ENCODE peak calls at places on chromosomes 11 and 22, in four cellular contexts. L is upper lobe of right lung, X is mucosa of descending colon, A is right lobe of liver. V is an unnamed sample. For H3K4me1, the result is how much of the 10 kb centered on the place peaks cover.

GRCh38 chr11:131428853-131429252 is 58.4 kb downstream of the NTM start:
- ATAC-seq in L (no peak), X (no peak), A (no peak), V (no peak)

GRCh38 chr11:104798794-104799193 is 99.5 kb downstream of the CASP12 start:
- ATAC-seq in L (no peak), X (no peak), A (no peak), V (no peak)

GRCh38 chr11:45810431-45811108 is 5.6 kb downstream of the SLC35C1 start:
- ATAC-seq in L (no peak), X (no peak), A (no peak), V (no peak)

GRCh38 chr11:59097113-59097708 is 9.8 kb upstream of the FAM111B start:
- ATAC-seq in L (peak), X (peak), A (peak), V (no peak)

GRCh38 chr11:69603163-69603836 is 37.7 kb upstream of the CCND1 start:
- ATAC-seq in L (no peak), X (no peak), A (no peak), V (no peak)

GRCh38 chr11:14422814-14423182 is 63.8 kb upstream of the RRAS2 start:
- ATAC-seq in L (peak), X (no peak), A (no peak), V (no peak)

GRCh38 chr22:20728523-20729190 is 45.3 kb upstream of the SERPIND1 start:
- ATAC-seq in L (no peak), X (no peak), A (no peak), V (no peak)

GRCh38 chr22:37044634-37045625 is 6.6 kb upstream of the KCTD17 start:
- ATAC-seq in L (no peak), X (no peak), A (no peak), V (no peak)

GRCh38 chr11:115576606-115577005 is 72.4 kb upstream of the CADM1 start:
- ATAC-seq in L (no peak), X (no peak), A (no peak), V (no peak)

GRCh38 chr11:34063061-34063795 is 11.7 kb downstream of the CAPRIN1 start:
- ATAC-seq in L (no peak), X (peak), A (no peak), V (no peak)

GRCh38 chr11:121328213-121328966 is 35.8 kb downstream of the SC5D start:
- ATAC-seq in L (no peak), X (peak), A (no peak), V (no peak)

GRCh38 chr11:79333381-79333780 is 107.4 kb downstream of the TENM4 start:
- ATAC-seq in L (no peak), X (no peak), A (no peak), V (no peak)

GRCh38 chr11:30000986-30001385 is 15.8 kb downstream of the KCNA4 start:
- ATAC-seq in L (no peak), X (no peak), A (no peak), V (no peak)

GRCh38 chr11:64810271-64810890 is at the start of gene MEN1:
- ATAC-seq in L (peak), X (peak), A (peak), V (peak)

GRCh38 chr11:46306296-46306853 is 28.9 kb downstream of the CREB3L1 start:
- ATAC-seq in L (no peak), X (no peak), A (no peak), V (no peak)

GRCh38 chr11:102798012-102798746 is at the start of gene MMP1:
- ATAC-seq in L (no peak), X (peak), A (no peak), V (no peak)
- H3K4me1 ChIP-seq in L (under half), X (under half), A (under half), V (under half)

DNA sequence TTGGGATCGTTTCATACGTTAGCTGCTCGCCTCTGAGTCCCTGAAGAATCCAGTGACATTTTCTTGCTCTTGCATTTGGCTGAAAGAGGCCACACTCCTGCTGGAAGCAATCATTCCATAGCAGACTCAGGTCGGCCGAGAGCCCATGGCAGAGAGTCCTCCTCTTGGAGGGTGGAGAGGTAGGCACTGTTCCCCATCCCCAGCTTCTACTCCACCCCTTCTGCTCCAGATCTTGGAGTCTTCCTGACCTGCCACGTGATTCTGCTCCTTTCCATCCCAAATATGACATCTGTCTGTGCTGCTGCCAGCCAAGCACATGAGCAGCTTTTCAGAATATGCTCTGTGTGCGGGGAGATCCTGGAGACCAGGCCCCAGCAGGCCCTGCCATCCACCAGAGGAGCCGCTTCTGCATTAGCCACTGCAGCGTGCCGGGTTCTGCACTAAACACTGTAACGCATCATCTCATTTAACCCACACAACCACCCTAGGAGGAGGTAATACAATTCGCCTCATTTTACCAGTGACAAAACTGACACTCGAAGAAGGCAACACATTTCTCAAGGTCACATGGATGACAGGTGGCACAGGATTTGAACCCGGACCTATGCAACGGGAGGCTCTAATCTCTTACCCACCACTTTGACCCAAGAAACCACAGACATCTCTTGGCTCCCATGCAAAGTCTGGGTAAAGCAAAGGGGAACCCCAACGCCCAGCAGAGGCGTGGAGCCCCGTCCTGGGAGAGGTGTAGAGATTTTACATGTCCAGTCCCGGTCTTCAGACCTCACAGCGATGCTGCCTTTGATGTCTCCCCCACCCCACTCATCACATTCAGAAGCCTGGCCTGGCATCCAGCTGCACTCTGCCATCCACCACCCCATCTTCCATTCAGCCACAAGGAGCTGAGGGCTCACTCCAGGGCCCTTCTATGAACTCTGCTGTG is 78.8 kb downstream of the FEZ1 start:
- ATAC-seq in L (no peak), X (no peak), A (no peak), V (no peak)
- H3K4me1 ChIP-seq in L (under half), X (under half), A (under half), V (under half)

DNA sequence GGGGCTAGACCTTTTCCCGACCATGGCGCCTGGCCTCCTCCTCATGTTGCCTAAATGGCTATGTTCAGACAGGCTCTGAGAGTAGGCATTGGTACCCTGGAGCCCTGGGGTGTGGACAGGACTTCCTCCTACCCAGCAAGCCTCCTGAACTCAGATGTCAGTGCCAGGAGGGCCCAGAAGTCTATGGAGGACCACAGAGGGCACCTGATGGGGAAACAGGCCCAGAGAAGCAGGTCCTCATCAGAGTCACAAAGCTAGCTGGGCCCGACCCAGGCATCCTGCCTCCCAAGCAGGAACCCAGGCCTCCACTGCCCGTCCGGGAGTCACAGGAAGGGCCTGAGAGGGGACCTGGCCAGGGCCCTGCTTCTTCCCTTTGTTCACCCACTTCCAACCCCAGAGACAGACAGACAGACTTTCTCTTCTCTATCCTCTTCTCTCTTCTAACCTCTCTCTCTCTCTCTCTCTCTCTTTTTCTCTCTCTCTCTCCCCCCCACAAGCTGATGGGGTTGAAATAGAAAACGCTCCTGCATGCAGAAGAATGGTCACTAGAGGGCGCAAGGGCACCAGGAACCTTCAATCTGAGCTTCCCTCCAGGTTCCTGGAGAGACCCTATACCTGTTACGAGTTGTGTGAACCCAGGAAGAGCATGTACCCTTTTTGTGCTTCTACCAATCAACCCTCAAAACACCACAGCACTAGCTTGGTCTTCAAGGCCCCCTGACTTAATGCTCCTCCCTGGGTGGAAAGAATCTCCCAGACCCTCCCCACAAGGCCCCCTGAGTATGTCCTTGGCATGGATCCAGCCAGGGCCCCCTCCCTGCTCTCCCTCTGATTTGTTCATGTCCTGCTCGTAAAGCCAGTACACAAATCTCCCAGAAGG is 27.1 kb downstream of the ARAP1 start:
- ATAC-seq in L (peak), X (peak), A (peak), V (no peak)
- H3K4me1 ChIP-seq in L (under half), X (under half), A (under half), V (half or more)

GRCh38 chr22:43398910-43399309 is 12.9 kb upstream of the MPPED1 start:
- ATAC-seq in L (no peak), X (no peak), A (no peak), V (no peak)
- H3K4me1 ChIP-seq in L (under half), X (under half), A (under half), V (under half)

DNA sequence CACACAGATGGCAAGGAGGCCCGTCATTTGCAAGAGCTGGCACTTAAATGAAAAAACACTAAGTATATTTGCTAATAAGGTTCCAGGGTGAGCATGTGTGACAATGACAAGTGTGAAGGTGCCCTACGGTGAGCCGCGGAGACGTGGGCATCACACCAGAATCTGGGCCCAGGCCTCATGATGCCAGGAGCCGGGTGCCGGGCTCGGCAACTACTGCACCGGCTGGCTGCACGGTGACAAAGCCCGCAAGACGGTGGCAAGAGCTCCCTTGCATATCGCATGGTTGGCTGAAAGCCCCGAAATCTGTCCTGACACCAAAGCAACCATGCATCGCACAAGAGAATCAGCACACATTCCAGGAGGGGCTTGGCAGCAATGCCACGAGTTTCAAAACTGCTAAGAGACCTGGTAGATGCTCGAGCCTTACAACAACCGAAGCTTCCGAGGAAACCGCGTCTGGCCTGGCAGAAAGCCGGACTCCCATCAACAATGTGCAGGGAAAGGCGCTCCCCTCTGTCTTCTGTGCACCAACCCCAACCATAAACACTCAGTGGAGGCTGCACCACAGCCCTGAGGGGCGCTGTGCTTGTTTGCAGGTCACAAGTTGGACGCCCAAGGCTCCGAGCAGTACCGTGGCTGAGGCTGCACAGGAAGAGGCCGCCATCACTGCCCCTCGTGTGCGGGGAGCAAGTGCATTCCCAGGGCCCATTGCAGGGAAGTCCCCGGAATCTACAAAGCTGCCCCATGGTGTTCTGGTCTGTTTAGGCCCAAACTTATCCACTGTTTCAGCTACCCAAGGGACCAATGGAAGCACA is 339.7 kb downstream of the CTTN start:
- ATAC-seq in L (no peak), X (no peak), A (no peak), V (no peak)
- H3K4me1 ChIP-seq in L (under half), X (under half), A (under half), V (under half)

DNA sequence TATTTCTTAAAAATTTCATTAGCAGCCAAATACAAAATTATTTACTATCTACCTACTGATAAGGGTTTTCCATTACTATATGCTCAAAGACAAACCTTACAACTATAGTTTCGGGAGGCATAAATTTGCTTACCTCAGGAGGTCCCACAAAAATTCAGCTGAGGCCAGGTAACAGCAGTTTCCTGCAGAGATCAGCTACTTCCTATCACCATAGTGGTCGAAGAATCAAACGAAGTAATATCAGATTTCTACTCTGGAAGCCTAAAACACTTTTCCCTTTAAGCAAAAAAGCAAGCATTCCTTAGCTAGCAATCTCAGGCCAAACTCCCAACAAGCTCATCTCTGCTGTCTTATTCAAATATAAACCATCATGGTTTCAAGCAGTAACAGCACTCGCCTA is 3.1 kb downstream of the NAP1L4 start:
- ATAC-seq in L (no peak), X (no peak), A (no peak), V (no peak)
- H3K4me1 ChIP-seq in L (under half), X (under half), A (under half), V (half or more)

DNA sequence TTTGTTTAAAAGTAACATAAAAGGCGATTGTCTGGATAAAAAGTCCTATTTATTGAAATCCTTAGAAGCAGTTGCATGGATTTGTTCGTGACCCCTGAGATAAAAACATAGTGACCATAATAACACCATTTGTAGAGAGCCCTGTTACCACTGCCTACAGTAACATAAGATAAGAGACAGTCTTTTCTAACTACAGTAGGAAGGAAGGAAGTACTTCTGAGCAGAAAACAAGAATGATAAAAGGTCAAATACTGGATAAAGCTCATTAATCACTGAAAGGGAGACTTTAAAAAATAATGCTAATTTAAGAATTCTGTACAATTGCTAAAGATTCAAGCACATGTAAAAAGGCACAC is 47.1 kb upstream of the SOX6 start:
- ATAC-seq in L (no peak), X (no peak), A (no peak), V (no peak)
- H3K4me1 ChIP-seq in L (under half), X (under half), A (under half), V (under half)

GRCh38 chr22:44309137-44309536 is 3.6 kb downstream of the SHISAL1 start:
- ATAC-seq in L (peak), X (peak), A (no peak), V (peak)

GRCh38 chr22:44311104-44311854 is 1.5 kb downstream of the SHISAL1 start:
- ATAC-seq in L (no peak), X (no peak), A (no peak), V (no peak)

GRCh38 chr22:44311855-44312170 is 938 bp downstream of the SHISAL1 start:
- ATAC-seq in L (no peak), X (no peak), A (no peak), V (no peak)

GRCh38 chr22:44307509-44308169 is 5.1 kb downstream of the SHISAL1 start:
- ATAC-seq in L (no peak), X (no peak), A (no peak), V (peak)

DNA sequence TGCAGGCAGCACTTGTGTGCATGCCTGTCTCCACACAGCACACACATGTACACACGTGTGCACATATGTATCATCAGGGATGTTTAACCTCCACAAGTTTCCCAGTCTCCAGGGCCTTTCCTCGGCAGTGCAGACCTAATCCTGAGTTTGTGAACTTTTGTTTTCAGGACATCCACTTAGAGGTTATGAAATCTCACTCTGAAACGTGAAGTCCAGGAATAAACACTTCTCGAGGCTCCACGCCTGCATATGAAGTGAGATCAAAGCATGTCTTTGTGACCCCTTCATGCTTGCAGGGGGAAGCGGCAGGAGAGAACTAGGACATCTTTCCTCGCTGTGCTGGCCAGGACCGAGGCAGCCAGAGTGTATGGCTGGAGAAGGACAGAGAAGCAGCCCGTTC is 3.1 kb downstream of the SHISAL1 start:
- ATAC-seq in L (peak), X (no peak), A (no peak), V (peak)
- H3K4me1 ChIP-seq in L (under half), X (under half), A (under half), V (half or more)

GRCh38 chr11:86500500-86501170 is 125.9 kb downstream of the CCDC81 start:
- ATAC-seq in L (no peak), X (no peak), A (no peak), V (no peak)

GRCh38 chr11:86497836-86498235 is 123.1 kb downstream of the CCDC81 start:
- ATAC-seq in L (no peak), X (no peak), A (peak), V (no peak)

GRCh38 chr11:86497310-86497709 is 122.6 kb downstream of the CCDC81 start:
- ATAC-seq in L (no peak), X (no peak), A (no peak), V (no peak)

GRCh38 chr11:86502137-86502536 is 127.5 kb downstream of the CCDC81 start:
- ATAC-seq in L (no peak), X (peak), A (no peak), V (no peak)

DNA sequence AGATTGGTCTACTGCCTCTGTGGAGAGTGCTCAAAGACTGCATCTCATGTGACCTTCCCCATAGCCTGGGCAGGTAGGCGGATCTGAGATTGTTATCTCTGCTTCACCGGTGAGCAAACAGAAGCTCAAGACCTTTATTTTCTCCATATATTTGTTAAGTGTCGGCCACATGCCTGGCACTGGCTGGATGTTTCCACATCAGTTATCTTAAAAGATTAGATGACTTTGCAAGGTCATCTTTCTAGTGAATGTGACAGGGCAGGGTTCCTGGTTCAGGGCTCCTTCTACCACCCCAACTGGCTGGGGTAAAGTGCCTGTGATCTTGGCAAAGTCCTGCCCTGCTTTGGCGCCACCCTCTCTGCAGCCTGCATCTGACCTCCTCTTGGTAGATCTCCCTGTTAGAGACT is 125.0 kb downstream of the CCDC81 start:
- ATAC-seq in L (no peak), X (peak), A (peak), V (no peak)
- H3K4me1 ChIP-seq in L (under half), X (under half), A (under half), V (under half)

DNA sequence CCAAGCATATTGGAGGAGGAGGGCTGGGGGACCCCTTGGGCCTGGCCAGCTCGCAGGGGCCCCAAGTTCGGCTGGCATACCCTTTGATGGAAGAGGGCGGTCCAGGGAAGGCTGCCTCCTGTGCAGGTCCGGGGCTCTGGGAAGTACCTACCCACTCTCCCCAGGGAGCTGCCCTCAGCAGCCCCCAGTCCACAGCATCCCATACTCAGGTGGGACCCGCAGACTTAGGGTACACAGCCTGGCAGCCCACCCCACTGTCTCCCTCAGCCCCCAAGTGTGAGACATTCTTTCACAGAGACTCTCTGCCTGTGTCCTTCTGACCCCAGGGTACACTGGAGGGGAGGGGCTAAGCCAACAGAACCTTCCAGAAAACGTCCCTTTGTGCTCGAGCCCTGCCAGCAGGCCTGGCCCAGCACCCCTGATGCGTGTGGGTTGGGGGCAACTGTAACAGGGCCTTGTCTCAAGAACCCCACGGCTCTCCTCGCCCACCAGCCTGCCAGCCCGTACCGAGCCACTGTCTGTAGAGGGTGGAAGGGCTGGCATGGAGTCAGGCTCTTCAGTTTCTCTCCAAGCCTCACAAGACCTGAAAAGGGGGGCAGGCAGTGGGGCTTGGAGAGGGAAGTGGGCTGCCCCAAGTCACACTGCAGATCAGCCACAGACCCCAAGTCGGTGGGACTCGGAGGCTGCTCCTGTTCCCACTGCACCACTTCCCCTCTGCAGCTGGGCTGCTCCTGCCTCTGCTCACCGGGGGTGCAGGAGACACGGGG is 7.0 kb upstream of the TNFRSF13C start:
- ATAC-seq in L (no peak), X (peak), A (no peak), V (no peak)
- H3K4me1 ChIP-seq in L (under half), X (under half), A (under half), V (under half)